ENCODE peak calls at places on chromosomes 12 and 14, in five cellular contexts. T is stomach, U is GM12865, S is cardiac fibroblast, F is fibroblast of pulmonary artery. V is an unnamed sample.

GRCh38 chr14:95233702-95234241 is 76.4 kb upstream of the DICER1 start:
- DNase-seq in T (no peak), U (peak), S (no peak), F (no peak), V (no peak)

GRCh38 chr14:89279649-89280232 is 137.3 kb downstream of the FOXN3 start:
- DNase-seq in T (no peak), U (no peak), S (no peak), F (no peak), V (no peak)

GRCh38 chr12:6735448-6736191 is 11.8 kb downstream of the COPS7A start:
- DNase-seq in T (peak), U (peak), S (peak), F (peak), V (peak)

GRCh38 chr14:85241022-85241880 is 288.7 kb upstream of the FLRT2 start:
- DNase-seq in T (no peak), U (no peak), S (no peak), F (peak), V (no peak)

GRCh38 chr12:40171501-40171900 is 53.3 kb upstream of the LRRK2 start:
- DNase-seq in T (no peak), U (no peak), S (peak), F (peak), V (peak)

GRCh38 chr12:100251917-100252316 is 15.0 kb downstream of the DEPDC4 start:
- DNase-seq in T (no peak), U (no peak), S (no peak), F (no peak), V (no peak)

GRCh38 chr12:55893723-55894122 is 34.0 kb downstream of the PYM1 start:
- DNase-seq in T (no peak), U (no peak), S (no peak), F (no peak), V (no peak)

GRCh38 chr12:6337958-6338406 is 3.9 kb downstream of the TNFRSF1A start:
- DNase-seq in T (no peak), U (no peak), S (peak), F (peak), V (peak)

GRCh38 chr12:46404225-46404631 is 31.7 kb upstream of the SLC38A2 start:
- DNase-seq in T (no peak), U (peak), S (peak), F (peak), V (peak)

GRCh38 chr12:46403732-46404097 is 31.1 kb upstream of the SLC38A2 start:
- DNase-seq in T (no peak), U (no peak), S (no peak), F (no peak), V (no peak)

GRCh38 chr12:46401703-46402102 is 29.1 kb upstream of the SLC38A2 start:
- DNase-seq in T (no peak), U (no peak), S (peak), F (peak), V (peak)

GRCh38 chr12:46402861-46403731 is 30.5 kb upstream of the SLC38A2 start:
- DNase-seq in T (no peak), U (no peak), S (no peak), F (no peak), V (no peak)

GRCh38 chr12:46402451-46402850 is 29.9 kb upstream of the SLC38A2 start:
- DNase-seq in T (no peak), U (no peak), S (peak), F (peak), V (peak)
- TF ChIP-seq CTCF in T (no peak), U (no peak), S (no peak), F (no peak), V (no peak)

GRCh38 chr12:124747426-124748161 is 116.1 kb downstream of the SCARB1 start:
- DNase-seq in T (no peak), U (no peak), S (peak), F (peak), V (peak)

GRCh38 chr12:124744659-124745467 is 118.8 kb downstream of the SCARB1 start:
- DNase-seq in T (no peak), U (peak), S (peak), F (no peak), V (no peak)

GRCh38 chr12:124746649-124747425 is 116.8 kb downstream of the SCARB1 start:
- DNase-seq in T (no peak), U (no peak), S (no peak), F (no peak), V (no peak)

GRCh38 chr12:124745468-124745890 is 118.2 kb downstream of the SCARB1 start:
- DNase-seq in T (no peak), U (no peak), S (no peak), F (no peak), V (peak)

DNA sequence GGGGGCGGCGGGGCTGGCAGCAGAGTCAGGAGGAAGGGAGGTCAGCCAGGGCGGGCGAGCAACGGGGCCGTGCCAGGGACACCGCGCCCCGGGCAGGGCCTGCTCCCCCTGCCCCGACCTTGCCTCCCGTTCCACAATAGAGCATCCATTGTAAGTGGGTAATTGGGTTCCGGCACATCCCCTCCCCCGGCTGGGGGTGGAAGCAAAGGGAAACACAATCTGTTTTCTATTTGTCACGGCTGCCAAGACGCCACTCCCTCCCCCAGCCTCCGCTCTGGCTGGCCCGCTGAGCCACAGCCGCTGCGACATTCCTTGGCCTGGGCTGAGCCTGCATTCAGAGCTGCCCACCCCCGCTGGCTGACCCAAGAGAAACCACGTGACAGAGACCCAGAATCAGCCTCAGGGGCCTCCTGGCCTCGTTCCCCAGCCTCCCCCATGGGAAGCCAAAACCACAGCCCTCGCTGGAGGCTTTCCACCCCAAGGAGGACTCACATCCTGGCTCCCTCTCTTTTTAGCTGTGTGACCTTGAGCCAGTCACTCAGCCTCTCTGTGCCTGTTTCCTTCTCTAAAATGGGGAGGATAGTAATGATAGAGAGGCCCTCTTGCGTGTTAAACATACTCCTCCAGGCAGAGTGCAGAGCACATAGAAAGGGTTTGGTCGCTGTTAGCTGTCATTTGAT is 117.6 kb downstream of the SCARB1 start:
- DNase-seq in T (peak), U (no peak), S (peak), F (peak), V (peak)
- H3K4me3 ChIP-seq in T (no peak), U (no peak), S (no peak), F (peak), V (peak)

GRCh38 chr12:54220092-54220557 is 31.3 kb upstream of the SMUG1 start:
- DNase-seq in T (peak), U (peak), S (peak), F (peak), V (peak)
- TF ChIP-seq CTCF in T (peak), U (peak), S (peak), F (peak), V (peak)

GRCh38 chr12:130873106-130873795 is 1.4 kb downstream of the RAN start:
- DNase-seq in T (no peak), U (no peak), S (peak), F (no peak), V (peak)

GRCh38 chr12:130875193-130875592 is 3.3 kb downstream of the RAN start:
- DNase-seq in T (no peak), U (no peak), S (no peak), F (no peak), V (no peak)

GRCh38 chr12:130872179-130873096 is 572 bp downstream of the RAN start:
- DNase-seq in T (peak), U (peak), S (peak), F (peak), V (peak)

GRCh38 chr12:130874696-130875095 is 2.8 kb downstream of the RAN start:
- DNase-seq in T (no peak), U (no peak), S (no peak), F (no peak), V (no peak)

GRCh38 chr12:130873825-130874224 is 2.0 kb downstream of the RAN start:
- DNase-seq in T (no peak), U (peak), S (no peak), F (no peak), V (no peak)
- H3K4me3 ChIP-seq in T (no peak), U (peak), S (peak), F (peak), V (peak)

GRCh38 chr12:77204055-77204454 is 138.7 kb upstream of the E2F7 start:
- DNase-seq in T (no peak), U (peak), S (peak), F (peak), V (no peak)
- TF ChIP-seq CTCF in T (no peak), U (no peak), S (peak), F (peak), V (no peak)

GRCh38 chr14:52609445-52610044 is 56.9 kb downstream of the GPR137C start:
- DNase-seq in T (no peak), U (no peak), S (no peak), F (no peak), V (no peak)
- H3K4me3 ChIP-seq in T (no peak), U (no peak), S (no peak), F (no peak), V (no peak)

V was measured in fibroblast of the aortic adventitia.